ENCODE peak calls at places on chromosomes 11 and 22, in four cellular contexts. One of them, this sample, is unnamed.

GRCh38 chr22:17191163-17191562 is 28.1 kb downstream of the ADA2 start:
- DNase-seq in HepG2: no peak
- DNase-seq in K562: no peak
- DNase-seq in H1: no peak
- DNase-seq in this sample: no peak

GRCh38 chr11:60767388-60767811 is 10.7 kb downstream of the MS4A15 start:
- DNase-seq in HepG2: no peak
- DNase-seq in K562: peak; percentile 91
- DNase-seq in H1: peak; percentile 25
- DNase-seq in this sample: peak; percentile 21

GRCh38 chr11:5622802-5623201 is 2.0 kb upstream of the TRIM34 start:
- DNase-seq in HepG2: peak; percentile 17
- DNase-seq in K562: no peak
- DNase-seq in H1: no peak
- DNase-seq in this sample: no peak

GRCh38 chr22:44973829-44974228 is 36.0 kb downstream of the PHF21B start:
- DNase-seq in HepG2: no peak
- DNase-seq in K562: no peak
- DNase-seq in H1: no peak
- DNase-seq in this sample: no peak

GRCh38 chr22:29912605-29913398 is 29.8 kb downstream of the MTMR3 start:
- DNase-seq in HepG2: no peak
- DNase-seq in K562: no peak
- DNase-seq in H1: no peak
- DNase-seq in this sample: peak; percentile 24

GRCh38 chr11:77590194-77590591 is 440 bp downstream of the AQP11 start:
- DNase-seq in HepG2: peak; percentile 67
- DNase-seq in K562: no peak
- DNase-seq in H1: no peak
- DNase-seq in this sample: peak; percentile 28

GRCh38 chr11:76648929-76649328 is 21.6 kb downstream of the LRRC32 start:
- DNase-seq in HepG2: no peak
- DNase-seq in K562: no peak
- DNase-seq in H1: no peak
- DNase-seq in this sample: no peak

GRCh38 chr22:19040581-19041402 is 81.4 kb downstream of the DGCR2 start:
- DNase-seq in HepG2: no peak
- DNase-seq in K562: no peak
- DNase-seq in H1: no peak
- DNase-seq in this sample: no peak

GRCh38 chr22:38069372-38070249 is 12.4 kb downstream of the PICK1 start:
- DNase-seq in HepG2: no peak
- DNase-seq in K562: peak; percentile 67
- DNase-seq in H1: no peak
- DNase-seq in this sample: no peak

GRCh38 chr22:50531546-50532352 is 1.9 kb upstream of the TYMP start:
- DNase-seq in HepG2: no peak
- DNase-seq in K562: no peak
- DNase-seq in H1: no peak
- DNase-seq in this sample: no peak

GRCh38 chr11:116537736-116538135 is 235.1 kb downstream of the BUD13 start:
- DNase-seq in HepG2: no peak
- DNase-seq in K562: no peak
- DNase-seq in H1: no peak
- DNase-seq in this sample: no peak

GRCh38 chr11:96267490-96268010 is 75.4 kb downstream of the MAML2 start:
- DNase-seq in HepG2: no peak
- DNase-seq in K562: no peak
- DNase-seq in H1: no peak
- DNase-seq in this sample: no peak

GRCh38 chr11:71199226-71199815 is 53.1 kb downstream of the SHANK2 start:
- DNase-seq in HepG2: no peak
- DNase-seq in K562: no peak
- DNase-seq in H1: no peak
- DNase-seq in this sample: no peak

GRCh38 chr11:75143420-75143731 is 7.5 kb upstream of the SLCO2B1 start:
- DNase-seq in HepG2: no peak
- DNase-seq in K562: no peak
- DNase-seq in H1: no peak
- DNase-seq in this sample: no peak

GRCh38 chr22:33557836-33558235 is 362.4 kb downstream of the LARGE1 start:
- DNase-seq in HepG2: no peak
- DNase-seq in K562: no peak
- DNase-seq in H1: no peak
- DNase-seq in this sample: no peak

GRCh38 chr11:126978155-126978554 is 22.4 kb downstream of the KIRREL3 start:
- DNase-seq in HepG2: no peak
- DNase-seq in K562: no peak
- DNase-seq in H1: peak; percentile 43
- DNase-seq in this sample: no peak

GRCh38 chr11:34425863-34426262 is 12.9 kb upstream of the CAT start:
- DNase-seq in HepG2: no peak
- DNase-seq in K562: no peak
- DNase-seq in H1: no peak
- DNase-seq in this sample: no peak

GRCh38 chr22:25057013-25057881 is 104.7 kb downstream of the KIAA1671 start:
- DNase-seq in HepG2: peak; percentile 44
- DNase-seq in K562: peak; percentile 56
- DNase-seq in H1: peak; percentile 64
- DNase-seq in this sample: peak; percentile 44

GRCh38 chr11:67631853-67632174 is 2.1 kb upstream of the NUDT8 start:
- DNase-seq in HepG2: no peak
- DNase-seq in K562: no peak
- DNase-seq in H1: no peak
- DNase-seq in this sample: no peak
- TF ChIP-seq PHF8 in HepG2: no peak
- TF ChIP-seq PHF8 in K562: no peak
- TF ChIP-seq PHF8 in H1: no peak
- TF ChIP-seq PHF8 in this sample: no peak

DNA sequence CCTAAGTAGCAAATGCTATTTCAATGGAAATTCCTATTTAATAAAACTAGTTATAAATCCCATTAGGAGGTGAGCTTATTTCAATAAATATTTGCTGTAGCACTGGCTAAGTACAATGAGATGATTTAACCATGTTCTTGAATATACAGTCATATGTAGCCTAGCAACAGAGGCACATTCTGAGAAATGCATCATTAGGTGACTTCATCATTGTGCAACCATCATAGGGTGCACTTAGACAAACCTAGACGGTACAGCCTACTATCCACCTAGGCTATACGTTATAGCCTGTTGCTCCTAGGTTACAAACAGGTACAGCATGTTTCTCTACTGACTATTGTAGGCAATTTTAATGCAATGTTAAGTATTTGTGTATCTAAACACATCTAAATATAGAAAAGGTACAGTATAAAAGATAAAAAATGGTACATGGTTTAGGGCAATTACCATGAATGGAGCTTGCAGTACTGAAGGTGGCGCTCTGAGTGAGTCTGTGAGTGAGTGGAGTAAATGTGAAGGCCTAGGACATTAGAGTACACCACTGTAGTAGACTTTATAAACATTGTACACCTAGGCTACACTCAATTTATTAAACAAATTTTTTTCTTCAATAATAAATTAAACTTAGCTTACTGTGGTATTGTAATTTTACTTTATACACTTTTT is 350.1 kb downstream of the CASP12 start:
- DNase-seq in HepG2: no peak
- DNase-seq in K562: no peak
- DNase-seq in H1: no peak
- DNase-seq in this sample: no peak
- TF ChIP-seq PHF8 in HepG2: no peak
- TF ChIP-seq PHF8 in K562: no peak
- TF ChIP-seq PHF8 in H1: no peak
- TF ChIP-seq PHF8 in this sample: no peak

GRCh38 chr22:41052661-41053490 is 39.5 kb upstream of the EP300 start:
- DNase-seq in HepG2: peak; percentile 33
- DNase-seq in K562: no peak
- DNase-seq in H1: no peak
- DNase-seq in this sample: no peak
- TF ChIP-seq PHF8 in HepG2: no peak
- TF ChIP-seq PHF8 in K562: no peak
- TF ChIP-seq PHF8 in H1: no peak
- TF ChIP-seq PHF8 in this sample: no peak

DNA sequence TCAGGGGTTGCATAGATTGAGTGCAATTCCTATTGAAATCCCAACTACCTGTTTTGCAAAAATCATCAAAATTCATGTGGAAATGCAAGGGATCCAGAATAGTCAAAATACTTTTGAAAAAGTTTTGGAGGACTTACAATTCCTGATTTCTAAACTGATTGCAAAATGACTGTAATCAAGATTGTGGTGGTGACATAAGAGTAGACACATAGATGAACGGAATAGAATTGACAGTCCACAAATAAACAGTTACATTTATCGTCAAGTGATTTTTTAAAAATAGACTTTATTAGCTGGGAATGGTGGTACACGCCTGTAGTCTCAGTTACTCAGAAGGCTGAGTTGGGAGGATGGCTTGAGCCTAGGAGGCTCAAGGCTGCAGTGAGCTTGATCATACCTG is 2.6 kb upstream of the SLC7A4 start:
- DNase-seq in HepG2: no peak
- DNase-seq in K562: no peak
- DNase-seq in H1: no peak
- DNase-seq in this sample: no peak
- TF ChIP-seq PHF8 in HepG2: no peak
- TF ChIP-seq PHF8 in K562: no peak
- TF ChIP-seq PHF8 in H1: no peak
- TF ChIP-seq PHF8 in this sample: no peak

DNA sequence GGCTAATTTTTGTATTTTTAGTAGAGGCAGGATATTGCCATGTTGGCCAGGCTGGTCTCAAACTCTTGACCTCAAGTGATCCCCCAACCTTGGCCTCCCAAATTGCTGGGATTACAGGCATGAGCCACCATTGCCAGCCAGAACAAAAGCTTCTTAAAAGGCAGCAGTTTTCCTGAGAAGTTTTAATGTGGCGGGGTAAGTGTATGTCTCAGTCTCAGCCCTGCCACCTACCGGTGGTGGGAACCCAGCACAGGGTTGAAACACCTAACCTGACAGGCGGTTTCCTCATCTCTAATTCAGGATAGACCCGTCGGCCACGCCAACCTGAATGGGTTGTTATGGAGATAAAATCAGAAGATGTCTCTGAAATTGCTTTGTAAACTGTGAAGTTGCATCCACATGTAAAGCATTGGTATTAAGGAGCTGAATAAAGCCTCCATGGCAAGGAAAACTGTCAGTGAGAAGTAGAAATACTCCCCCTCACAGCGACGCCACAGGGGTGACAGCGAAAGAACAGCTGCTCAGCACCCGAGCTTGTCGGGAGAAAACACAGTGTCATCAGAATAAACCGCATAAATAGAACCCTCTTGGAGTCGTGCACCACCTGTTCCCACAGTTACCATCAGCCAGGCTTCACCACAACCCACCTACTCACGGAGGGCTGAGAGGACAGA is 165.9 kb upstream of the NCAM1 start:
- DNase-seq in HepG2: peak; percentile 19
- DNase-seq in K562: peak; percentile 73
- DNase-seq in H1: peak; percentile 29
- DNase-seq in this sample: peak; percentile 37
- TF ChIP-seq PHF8 in HepG2: no peak
- TF ChIP-seq PHF8 in K562: no peak
- TF ChIP-seq PHF8 in H1: no peak
- TF ChIP-seq PHF8 in this sample: no peak

GRCh38 chr11:3222941-3223905 is 4.6 kb upstream of the MRGPRG start:
- DNase-seq in HepG2: no peak
- DNase-seq in K562: no peak
- DNase-seq in H1: no peak
- DNase-seq in this sample: no peak

GRCh38 chr11:3225159-3225758 is 6.6 kb upstream of the MRGPRG start:
- DNase-seq in HepG2: no peak
- DNase-seq in K562: no peak
- DNase-seq in H1: no peak
- DNase-seq in this sample: no peak

GRCh38 chr11:3224730-3225098 is 6.1 kb upstream of the MRGPRG start:
- DNase-seq in HepG2: no peak
- DNase-seq in K562: no peak
- DNase-seq in H1: no peak
- DNase-seq in this sample: no peak

GRCh38 chr11:3222003-3222855 is 3.6 kb upstream of the MRGPRG start:
- DNase-seq in HepG2: no peak
- DNase-seq in K562: no peak
- DNase-seq in H1: no peak
- DNase-seq in this sample: no peak

GRCh38 chr11:3223932-3224729 is 5.5 kb upstream of the MRGPRG start:
- DNase-seq in HepG2: no peak
- DNase-seq in K562: peak; percentile 51
- DNase-seq in H1: no peak
- DNase-seq in this sample: no peak
- TF ChIP-seq PHF8 in HepG2: no peak
- TF ChIP-seq PHF8 in K562: no peak
- TF ChIP-seq PHF8 in H1: no peak
- TF ChIP-seq PHF8 in this sample: no peak

GRCh38 chr11:2750601-2751522 is 51.1 kb upstream of the KCNQ1OT1 start:
- DNase-seq in HepG2: no peak
- DNase-seq in K562: no peak
- DNase-seq in H1: no peak
- DNase-seq in this sample: no peak

GRCh38 chr11:2751523-2752203 is 51.9 kb upstream of the KCNQ1OT1 start:
- DNase-seq in HepG2: no peak
- DNase-seq in K562: no peak
- DNase-seq in H1: no peak
- DNase-seq in this sample: no peak

GRCh38 chr11:2752204-2752772 is 52.5 kb upstream of the KCNQ1OT1 start:
- DNase-seq in HepG2: no peak
- DNase-seq in K562: no peak
- DNase-seq in H1: no peak
- DNase-seq in this sample: no peak

GRCh38 chr11:2754008-2754407 is 54.2 kb upstream of the KCNQ1OT1 start:
- DNase-seq in HepG2: no peak
- DNase-seq in K562: no peak
- DNase-seq in H1: no peak
- DNase-seq in this sample: no peak

GRCh38 chr11:2752923-2753322 is 53.1 kb upstream of the KCNQ1OT1 start:
- DNase-seq in HepG2: no peak
- DNase-seq in K562: no peak
- DNase-seq in H1: no peak
- DNase-seq in this sample: no peak
- TF ChIP-seq PHF8 in HepG2: no peak
- TF ChIP-seq PHF8 in K562: no peak
- TF ChIP-seq PHF8 in H1: no peak
- TF ChIP-seq PHF8 in this sample: no peak

GRCh38 chr11:85647604-85648299 is at the start of gene TMEM126A:
- DNase-seq in HepG2: peak; percentile 86
- DNase-seq in K562: peak; percentile 71
- DNase-seq in H1: peak; percentile 75
- DNase-seq in this sample: peak; percentile 77

GRCh38 chr11:85647078-85647477 is 689 bp upstream of the TMEM126A start:
- DNase-seq in HepG2: no peak
- DNase-seq in K562: no peak
- DNase-seq in H1: no peak
- DNase-seq in this sample: no peak

GRCh38 chr11:85643255-85643654 is 4.5 kb upstream of the TMEM126A start:
- DNase-seq in HepG2: no peak
- DNase-seq in K562: no peak
- DNase-seq in H1: no peak
- DNase-seq in this sample: no peak
- TF ChIP-seq PHF8 in HepG2: no peak
- TF ChIP-seq PHF8 in K562: no peak
- TF ChIP-seq PHF8 in H1: no peak
- TF ChIP-seq PHF8 in this sample: no peak